ENCODE peak calls at places on chromosome 7, in eight cellular contexts. N, K, O, M, J, E, F and G are unnamed samples.

GRCh38 chr7:108420482-108420908 is 35.7 kb downstream of the NRCAM start:
- DNase-seq in N (no peak), K (no peak), O (peak), M (no peak), J (no peak), E (no peak), F (no peak), G (no peak)

GRCh38 chr7:52154382-52154781 is 837.8 kb upstream of the COBL start:
- DNase-seq in N (no peak), K (no peak), O (peak), M (no peak), J (no peak), E (no peak), F (no peak), G (no peak)

GRCh38 chr7:120843121-120843520 is 14.8 kb downstream of the TSPAN12 start:
- DNase-seq in N (no peak), K (no peak), O (no peak), M (no peak), J (no peak), E (no peak), F (no peak), G (no peak)

GRCh38 chr7:116128139-116128538 is 82.2 kb upstream of the TES start:
- DNase-seq in N (no peak), K (no peak), O (no peak), M (no peak), J (no peak), E (no peak), F (no peak), G (no peak)

GRCh38 chr7:107854989-107855388 is 36.0 kb upstream of the DLD start:
- DNase-seq in N (no peak), K (no peak), O (peak), M (no peak), J (no peak), E (no peak), F (peak), G (no peak)

GRCh38 chr7:77798394-77799077 is at the start of the genes PHTF2 and TMEM60:
- DNase-seq in N (peak), K (peak), O (peak), M (peak), J (peak), E (peak), F (peak), G (peak)

GRCh38 chr7:101127460-101128039 is 646 bp downstream of the SERPINE1 start:
- DNase-seq in N (no peak), K (no peak), O (no peak), M (no peak), J (no peak), E (no peak), F (no peak), G (no peak)

GRCh38 chr7:1286946-1287628 is 54.4 kb downstream of the UNCX start:
- DNase-seq in N (no peak), K (no peak), O (no peak), M (no peak), J (no peak), E (no peak), F (no peak), G (no peak)

GRCh38 chr7:93715234-93715633 is 140.7 kb upstream of the CALCR start:
- DNase-seq in N (peak), K (peak), O (peak), M (no peak), J (peak), E (no peak), F (peak), G (no peak)

GRCh38 chr7:100556541-100556940 is 17.2 kb downstream of the SAP25 start:
- DNase-seq in N (no peak), K (no peak), O (no peak), M (no peak), J (no peak), E (no peak), F (no peak), G (no peak)

GRCh38 chr7:543790-544527 is 24.3 kb upstream of the PDGFA start:
- DNase-seq in N (no peak), K (no peak), O (no peak), M (no peak), J (no peak), E (no peak), F (no peak), G (no peak)

GRCh38 chr7:107035446-107035845 is 9.1 kb upstream of the PRKAR2B start:
- DNase-seq in N (peak), K (no peak), O (peak), M (no peak), J (peak), E (no peak), F (peak), G (no peak)

GRCh38 chr7:130887182-130888016 is 153.4 kb upstream of the KLF14 start:
- DNase-seq in N (no peak), K (no peak), O (peak), M (no peak), J (peak), E (no peak), F (peak), G (no peak)

GRCh38 chr7:43647314-43647691 is 64.4 kb downstream of the STK17A start:
- DNase-seq in N (peak), K (no peak), O (no peak), M (no peak), J (no peak), E (no peak), F (no peak), G (no peak)
- H3K27ac ChIP-seq in N (peak), K (peak), O (peak), M (peak), J (peak), E (peak), F (peak), G (peak)

DNA sequence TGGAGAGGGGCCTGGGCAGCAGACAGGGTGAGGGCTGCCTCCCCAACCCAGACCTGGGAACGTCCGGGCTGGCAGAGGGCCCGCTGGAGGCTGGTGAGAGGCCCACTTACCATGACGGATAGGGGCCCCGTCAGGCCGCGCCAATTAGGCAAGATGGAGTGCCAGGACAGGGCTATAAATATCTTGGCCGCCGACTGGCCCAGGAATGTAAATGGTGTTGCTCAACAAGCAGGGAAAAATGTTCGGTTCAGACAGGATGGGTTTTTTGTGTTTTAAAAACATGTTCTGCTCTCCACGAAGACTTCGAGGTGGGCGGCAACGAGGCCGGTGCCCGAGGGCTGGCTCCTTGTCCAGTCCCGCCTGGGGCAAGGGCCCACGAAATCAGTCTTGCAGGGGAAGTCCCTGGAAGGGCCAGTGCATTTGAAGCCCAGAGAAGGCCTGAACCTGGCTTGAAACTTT is 35.8 kb upstream of the ELN start:
- DNase-seq in N (peak), K (peak), O (no peak), M (no peak), J (peak), E (no peak), F (no peak), G (no peak)
- H3K27ac ChIP-seq in N (peak), K (peak), O (no peak), M (no peak), J (peak), E (no peak), F (no peak), G (no peak)

GRCh38 chr7:55429835-55430499 is 64.8 kb downstream of the LANCL2 start:
- DNase-seq in N (no peak), K (peak), O (no peak), M (no peak), J (no peak), E (no peak), F (no peak), G (no peak)

GRCh38 chr7:55435466-55435865 is 70.3 kb downstream of the LANCL2 start:
- DNase-seq in N (no peak), K (no peak), O (no peak), M (no peak), J (no peak), E (no peak), F (no peak), G (no peak)

GRCh38 chr7:55432937-55433784 is 68.0 kb downstream of the LANCL2 start:
- DNase-seq in N (no peak), K (no peak), O (peak), M (no peak), J (peak), E (no peak), F (peak), G (no peak)

GRCh38 chr7:55431898-55432297 is 66.8 kb downstream of the LANCL2 start:
- DNase-seq in N (no peak), K (peak), O (no peak), M (no peak), J (no peak), E (no peak), F (no peak), G (no peak)

GRCh38 chr7:55432506-55432905 is 67.4 kb downstream of the LANCL2 start:
- DNase-seq in N (no peak), K (no peak), O (no peak), M (no peak), J (no peak), E (no peak), F (no peak), G (no peak)
- H3K27ac ChIP-seq in N (no peak), K (no peak), O (no peak), M (no peak), J (no peak), E (no peak), F (no peak), G (no peak)

GRCh38 chr7:158410720-158411119 is 176.9 kb downstream of the PTPRN2 start:
- DNase-seq in N (no peak), K (no peak), O (no peak), M (no peak), J (no peak), E (no peak), F (no peak), G (no peak)
- H3K27ac ChIP-seq in N (no peak), K (no peak), O (no peak), M (no peak), J (no peak), E (no peak), F (no peak), G (no peak)